ENCODE peak calls at places on chromosomes 6 and 20, in seven cellular contexts. One of them, this sample, is unnamed.

GRCh38 chr20:2805682-2806350 is 5.4 kb upstream of the CPXM1 start:
- DNase-seq in brain microvascular endothelial cell: no peak
- DNase-seq in fibroblast of lung: peak
- DNase-seq in PC-9: no peak
- DNase-seq in H1: no peak
- DNase-seq in neural progenitor cell: no peak
- DNase-seq in heart left ventricle: no peak
- DNase-seq in this sample: no peak

GRCh38 chr20:61560361-61560853 is 308.3 kb downstream of the CDH4 start:
- DNase-seq in PC-9: no peak
- DNase-seq in H1: peak
- DNase-seq in heart left ventricle: no peak
- DNase-seq in brain microvascular endothelial cell: no peak
- DNase-seq in neural progenitor cell: no peak
- DNase-seq in fibroblast of lung: peak
- DNase-seq in this sample: no peak

GRCh38 chr20:19849341-19850189 is 91.5 kb downstream of the RIN2 start:
- DNase-seq in brain microvascular endothelial cell: no peak
- DNase-seq in PC-9: no peak
- DNase-seq in H1: no peak
- DNase-seq in fibroblast of lung: peak
- DNase-seq in heart left ventricle: no peak
- DNase-seq in neural progenitor cell: no peak
- DNase-seq in this sample: no peak

GRCh38 chr20:15895560-15896084 is 677.6 kb downstream of the KIF16B start:
- DNase-seq in neural progenitor cell: no peak
- DNase-seq in heart left ventricle: no peak
- DNase-seq in fibroblast of lung: no peak
- DNase-seq in brain microvascular endothelial cell: no peak
- DNase-seq in H1: no peak
- DNase-seq in PC-9: no peak
- DNase-seq in this sample: no peak

GRCh38 chr6:134340574-134340973 is 22.7 kb upstream of the SGK1 start:
- DNase-seq in PC-9: no peak
- DNase-seq in heart left ventricle: no peak
- DNase-seq in brain microvascular endothelial cell: no peak
- DNase-seq in H1: no peak
- DNase-seq in neural progenitor cell: no peak
- DNase-seq in fibroblast of lung: no peak
- DNase-seq in this sample: no peak

GRCh38 chr6:38935051-38935450 is 113.5 kb upstream of the GLP1R start:
- DNase-seq in H1: no peak
- DNase-seq in heart left ventricle: no peak
- DNase-seq in PC-9: no peak
- DNase-seq in neural progenitor cell: no peak
- DNase-seq in brain microvascular endothelial cell: no peak
- DNase-seq in fibroblast of lung: no peak
- DNase-seq in this sample: no peak

GRCh38 chr20:45138451-45139300 is 14.4 kb upstream of the WFDC12 start:
- DNase-seq in heart left ventricle: peak
- DNase-seq in fibroblast of lung: no peak
- DNase-seq in neural progenitor cell: peak
- DNase-seq in PC-9: peak
- DNase-seq in H1: peak
- DNase-seq in brain microvascular endothelial cell: no peak
- DNase-seq in this sample: no peak

GRCh38 chr6:141359953-141360352 is 772.8 kb upstream of the GJE1 start:
- DNase-seq in PC-9: no peak
- DNase-seq in neural progenitor cell: peak
- DNase-seq in heart left ventricle: no peak
- DNase-seq in fibroblast of lung: peak
- DNase-seq in H1: no peak
- DNase-seq in brain microvascular endothelial cell: peak
- DNase-seq in this sample: no peak

GRCh38 chr6:52373294-52373693 is 11.3 kb downstream of the PAQR8 start:
- DNase-seq in heart left ventricle: no peak
- DNase-seq in neural progenitor cell: peak
- DNase-seq in fibroblast of lung: no peak
- DNase-seq in brain microvascular endothelial cell: no peak
- DNase-seq in PC-9: no peak
- DNase-seq in H1: no peak
- DNase-seq in this sample: no peak

GRCh38 chr6:24566020-24566752 is 71.4 kb downstream of the ALDH5A1 start:
- DNase-seq in brain microvascular endothelial cell: peak
- DNase-seq in PC-9: no peak
- DNase-seq in fibroblast of lung: peak
- DNase-seq in heart left ventricle: no peak
- DNase-seq in neural progenitor cell: no peak
- DNase-seq in H1: no peak
- DNase-seq in this sample: no peak

GRCh38 chr6:11653028-11653583 is 115.6 kb downstream of the TMEM170B start:
- DNase-seq in H1: peak
- DNase-seq in fibroblast of lung: peak
- DNase-seq in heart left ventricle: no peak
- DNase-seq in PC-9: peak
- DNase-seq in brain microvascular endothelial cell: peak
- DNase-seq in neural progenitor cell: no peak
- DNase-seq in this sample: no peak

GRCh38 chr20:50281831-50282591 is 91.4 kb downstream of the CEBPB start:
- DNase-seq in heart left ventricle: no peak
- DNase-seq in PC-9: no peak
- DNase-seq in fibroblast of lung: no peak
- DNase-seq in brain microvascular endothelial cell: no peak
- DNase-seq in H1: no peak
- DNase-seq in neural progenitor cell: peak
- DNase-seq in this sample: no peak
- TF ChIP-seq CTCF in heart left ventricle: no peak
- TF ChIP-seq CTCF in PC-9: peak
- TF ChIP-seq CTCF in fibroblast of lung: peak
- TF ChIP-seq CTCF in brain microvascular endothelial cell: peak
- TF ChIP-seq CTCF in H1: peak
- TF ChIP-seq CTCF in neural progenitor cell: peak
- TF ChIP-seq CTCF in this sample: no peak

DNA sequence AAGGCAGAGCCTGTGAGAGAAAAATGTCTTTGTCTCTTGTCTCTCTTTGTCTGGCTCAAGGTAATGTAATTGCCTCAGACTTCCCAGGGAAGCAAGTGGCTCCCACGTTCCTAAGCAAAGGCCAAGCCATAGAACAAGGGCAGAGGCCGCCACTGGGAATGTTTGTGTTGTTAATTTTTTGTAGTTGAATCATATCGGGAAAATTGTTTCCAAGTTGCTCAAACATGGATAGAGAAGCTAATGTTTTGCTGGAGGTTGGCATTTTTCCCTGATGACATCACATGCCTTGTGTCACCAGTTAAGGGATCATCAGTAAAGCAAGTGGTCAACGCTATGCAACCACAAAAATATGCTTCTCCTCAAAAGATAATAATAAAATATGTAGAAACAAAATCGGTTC is 211.5 kb upstream of the FOXA2 start:
- DNase-seq in fibroblast of lung: peak
- DNase-seq in PC-9: peak
- DNase-seq in H1: no peak
- DNase-seq in neural progenitor cell: peak
- DNase-seq in heart left ventricle: no peak
- DNase-seq in brain microvascular endothelial cell: peak
- DNase-seq in this sample: peak
- H3K27ac ChIP-seq in fibroblast of lung: peak
- H3K27ac ChIP-seq in PC-9: peak
- H3K27ac ChIP-seq in H1: no peak
- H3K27ac ChIP-seq in neural progenitor cell: no peak
- H3K27ac ChIP-seq in heart left ventricle: peak
- H3K27ac ChIP-seq in brain microvascular endothelial cell: peak
- H3K27ac ChIP-seq in this sample: peak

GRCh38 chr6:6916598-6916997 is 191.2 kb upstream of the RREB1 start:
- DNase-seq in heart left ventricle: no peak
- DNase-seq in neural progenitor cell: no peak
- DNase-seq in fibroblast of lung: peak
- DNase-seq in brain microvascular endothelial cell: no peak
- DNase-seq in PC-9: no peak
- DNase-seq in H1: no peak
- DNase-seq in this sample: no peak

GRCh38 chr6:6912841-6913240 is 194.9 kb upstream of the RREB1 start:
- DNase-seq in PC-9: no peak
- DNase-seq in H1: no peak
- DNase-seq in fibroblast of lung: no peak
- DNase-seq in brain microvascular endothelial cell: no peak
- DNase-seq in heart left ventricle: no peak
- DNase-seq in neural progenitor cell: no peak
- DNase-seq in this sample: no peak

GRCh38 chr6:6913346-6913745 is 194.4 kb upstream of the RREB1 start:
- DNase-seq in PC-9: no peak
- DNase-seq in brain microvascular endothelial cell: no peak
- DNase-seq in heart left ventricle: no peak
- DNase-seq in H1: no peak
- DNase-seq in fibroblast of lung: no peak
- DNase-seq in neural progenitor cell: no peak
- DNase-seq in this sample: no peak

GRCh38 chr6:6915813-6916547 is 191.8 kb upstream of the RREB1 start:
- DNase-seq in heart left ventricle: no peak
- DNase-seq in PC-9: no peak
- DNase-seq in fibroblast of lung: peak
- DNase-seq in H1: no peak
- DNase-seq in neural progenitor cell: no peak
- DNase-seq in brain microvascular endothelial cell: no peak
- DNase-seq in this sample: peak

GRCh38 chr6:6915219-6915618 is 192.5 kb upstream of the RREB1 start:
- DNase-seq in H1: no peak
- DNase-seq in fibroblast of lung: no peak
- DNase-seq in heart left ventricle: no peak
- DNase-seq in neural progenitor cell: no peak
- DNase-seq in brain microvascular endothelial cell: no peak
- DNase-seq in PC-9: no peak
- DNase-seq in this sample: no peak
- H3K4me3 ChIP-seq in H1: no peak
- H3K4me3 ChIP-seq in fibroblast of lung: no peak
- H3K4me3 ChIP-seq in heart left ventricle: peak
- H3K4me3 ChIP-seq in neural progenitor cell: no peak
- H3K4me3 ChIP-seq in brain microvascular endothelial cell: no peak
- H3K4me3 ChIP-seq in PC-9: no peak
- H3K4me3 ChIP-seq in this sample: peak

GRCh38 chr20:56974499-56975250 is 291.8 kb downstream of the BMP7 start:
- DNase-seq in brain microvascular endothelial cell: peak
- DNase-seq in neural progenitor cell: peak
- DNase-seq in fibroblast of lung: peak
- DNase-seq in heart left ventricle: no peak
- DNase-seq in H1: peak
- DNase-seq in PC-9: peak
- DNase-seq in this sample: no peak
- TF ChIP-seq CTCF in brain microvascular endothelial cell: peak
- TF ChIP-seq CTCF in neural progenitor cell: peak
- TF ChIP-seq CTCF in fibroblast of lung: peak
- TF ChIP-seq CTCF in heart left ventricle: peak
- TF ChIP-seq CTCF in H1: peak
- TF ChIP-seq CTCF in PC-9: peak
- TF ChIP-seq CTCF in this sample: peak

DNA sequence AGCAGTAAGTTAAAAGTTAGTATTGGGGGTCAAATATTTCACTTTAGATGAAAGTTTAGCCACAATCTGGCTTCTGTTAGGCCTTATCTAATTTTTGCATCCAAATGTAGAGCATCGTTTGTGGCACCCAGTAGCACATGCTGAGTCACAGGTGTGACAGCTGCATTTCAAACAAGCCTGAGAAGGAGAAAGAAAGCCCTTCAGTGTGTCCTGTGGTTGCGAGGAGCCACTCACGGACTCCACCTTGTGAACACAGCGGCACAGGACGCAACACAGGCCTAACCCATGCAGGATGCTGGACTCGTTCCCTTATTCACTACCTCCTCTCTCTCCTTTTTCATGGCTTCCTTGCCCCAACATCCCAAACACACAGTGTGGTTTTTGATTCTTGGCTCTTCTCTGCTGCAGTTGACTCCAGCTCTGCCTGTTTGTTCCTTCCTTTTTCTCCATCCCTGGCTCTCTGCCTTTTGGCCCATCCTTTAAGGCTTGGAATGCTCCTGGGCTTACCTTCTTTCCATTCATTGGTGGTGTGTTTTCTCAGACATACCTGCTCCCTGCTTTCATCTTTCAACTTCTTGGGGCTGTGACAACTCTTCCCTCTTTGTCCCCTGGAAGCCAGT is 124.2 kb downstream of the SLC16A10 start:
- DNase-seq in brain microvascular endothelial cell: no peak
- DNase-seq in H1: no peak
- DNase-seq in fibroblast of lung: no peak
- DNase-seq in heart left ventricle: no peak
- DNase-seq in PC-9: no peak
- DNase-seq in neural progenitor cell: no peak
- DNase-seq in this sample: no peak
- H3K27ac ChIP-seq in brain microvascular endothelial cell: no peak
- H3K27ac ChIP-seq in H1: no peak
- H3K27ac ChIP-seq in fibroblast of lung: no peak
- H3K27ac ChIP-seq in heart left ventricle: no peak
- H3K27ac ChIP-seq in PC-9: no peak
- H3K27ac ChIP-seq in neural progenitor cell: no peak
- H3K27ac ChIP-seq in this sample: no peak

GRCh38 chr6:14359438-14359837 is 241.9 kb downstream of the CD83 start:
- DNase-seq in fibroblast of lung: no peak
- DNase-seq in brain microvascular endothelial cell: no peak
- DNase-seq in H1: no peak
- DNase-seq in neural progenitor cell: no peak
- DNase-seq in heart left ventricle: no peak
- DNase-seq in PC-9: no peak
- DNase-seq in this sample: no peak
- H3K4me3 ChIP-seq in fibroblast of lung: no peak
- H3K4me3 ChIP-seq in brain microvascular endothelial cell: no peak
- H3K4me3 ChIP-seq in H1: no peak
- H3K4me3 ChIP-seq in neural progenitor cell: no peak
- H3K4me3 ChIP-seq in heart left ventricle: no peak
- H3K4me3 ChIP-seq in PC-9: no peak
- H3K4me3 ChIP-seq in this sample: no peak